ENCODE peak calls at places on chromosomes 12 and 14, in five cellular contexts. B is GM23338; R is HFFc6; K is stimulated activated CD4-positive, alpha-beta T cell treated with anti-CD3 and anti-CD28 coated beads, Interleukin-4, amount 100 ng/mL, for 1 hour; V is NCI-H510A treated with DMSO at 0.1 percent for 48 hours. J is an unnamed sample.

GRCh38 chr14:75200451-75200850 is 24.0 kb upstream of the TMED10 start:
- DNase-seq in B (no peak), K (no peak), R (no peak), V (peak; percentile 97), J (no peak)

GRCh38 chr12:72267974-72268373 is 4.2 kb upstream of the TRHDE start:
- DNase-seq in V (no peak), B (peak; percentile 20), R (no peak), K (no peak), J (no peak)

GRCh38 chr12:70535896-70536374 is 101.3 kb downstream of the PTPRB start:
- DNase-seq in K (no peak), B (no peak), R (no peak), V (peak; percentile 14), J (no peak)

GRCh38 chr12:11877869-11878780 is 192.6 kb upstream of the BCL2L14 start:
- DNase-seq in R (peak; percentile 70), B (peak; percentile 32), V (peak; percentile 93), K (no peak), J (peak; percentile 85)

GRCh38 chr12:106300761-106301160 is 1.8 kb upstream of the TCP11L2 start:
- DNase-seq in R (no peak), K (no peak), B (no peak), V (no peak), J (no peak)

GRCh38 chr14:69853774-69854173 is 25.4 kb upstream of the SMOC1 start:
- DNase-seq in B (no peak), K (no peak), R (no peak), V (no peak), J (no peak)

GRCh38 chr14:24246765-24247212 is 4.4 kb upstream of the TINF2 start:
- DNase-seq in B (no peak), V (no peak), K (no peak), R (no peak), J (no peak)

GRCh38 chr12:96255077-96255476 is 60.9 kb downstream of the ELK3 start:
- DNase-seq in K (no peak), R (no peak), B (no peak), V (no peak), J (peak; percentile 87)

GRCh38 chr12:113781415-113782198 is 184.5 kb downstream of the RBM19 start:
- DNase-seq in R (peak; percentile 63), K (no peak), B (peak; percentile 46), V (no peak), J (peak; percentile 31)

GRCh38 chr12:132600048-132601032 is 10.0 kb downstream of the LRCOL1 start:
- DNase-seq in R (peak; percentile 18), B (peak; percentile 88), K (no peak), V (peak; percentile 90), J (peak; percentile 55)